ENCODE peak calls at places on chromosome 13, in seven cellular contexts. One of them, this sample, is unnamed.

GRCh38 chr13:93776936-93777335 is 550.3 kb downstream of the GPC6 start:
- DNase-seq in GM12891: no peak
- DNase-seq in ovary: no peak
- DNase-seq in prostate gland: no peak
- DNase-seq in transverse colon: no peak
- DNase-seq in K562: no peak
- DNase-seq in uterus: no peak
- DNase-seq in this sample: no peak

GRCh38 chr13:44759222-44759721 is 183.1 kb upstream of the TSC22D1 start:
- DNase-seq in prostate gland: peak
- DNase-seq in uterus: no peak
- DNase-seq in transverse colon: peak
- DNase-seq in K562: no peak
- DNase-seq in GM12891: no peak
- DNase-seq in ovary: no peak
- DNase-seq in this sample: no peak

GRCh38 chr13:24626449-24626848 is 53.8 kb upstream of the ATP12A start:
- DNase-seq in K562: no peak
- DNase-seq in uterus: no peak
- DNase-seq in ovary: no peak
- DNase-seq in GM12891: no peak
- DNase-seq in transverse colon: no peak
- DNase-seq in prostate gland: no peak
- DNase-seq in this sample: no peak

GRCh38 chr13:99876651-99877050 is 94.9 kb downstream of the ZIC5 start:
- DNase-seq in ovary: no peak
- DNase-seq in K562: no peak
- DNase-seq in transverse colon: no peak
- DNase-seq in GM12891: no peak
- DNase-seq in uterus: no peak
- DNase-seq in prostate gland: no peak
- DNase-seq in this sample: no peak

GRCh38 chr13:111898956-111899713 is 167.8 kb upstream of the SOX1 start:
- DNase-seq in uterus: no peak
- DNase-seq in GM12891: no peak
- DNase-seq in K562: no peak
- DNase-seq in ovary: no peak
- DNase-seq in transverse colon: no peak
- DNase-seq in prostate gland: no peak
- DNase-seq in this sample: no peak

GRCh38 chr13:112781881-112782361 is 92.1 kb downstream of the ATP11A start:
- DNase-seq in K562: no peak
- DNase-seq in prostate gland: no peak
- DNase-seq in ovary: peak
- DNase-seq in GM12891: no peak
- DNase-seq in transverse colon: no peak
- DNase-seq in uterus: peak
- DNase-seq in this sample: peak

GRCh38 chr13:100859861-100860260 is 185.3 kb upstream of the TMTC4 start:
- DNase-seq in K562: no peak
- DNase-seq in GM12891: no peak
- DNase-seq in uterus: no peak
- DNase-seq in ovary: no peak
- DNase-seq in prostate gland: no peak
- DNase-seq in transverse colon: no peak
- DNase-seq in this sample: no peak

GRCh38 chr13:95536629-95537241 is 15.8 kb upstream of the CLDN10 start:
- DNase-seq in prostate gland: no peak
- DNase-seq in ovary: no peak
- DNase-seq in uterus: no peak
- DNase-seq in K562: no peak
- DNase-seq in transverse colon: no peak
- DNase-seq in GM12891: no peak
- DNase-seq in this sample: no peak

GRCh38 chr13:95212962-95213850 is 88.0 kb downstream of the ABCC4 start:
- DNase-seq in ovary: no peak
- DNase-seq in transverse colon: no peak
- DNase-seq in GM12891: no peak
- DNase-seq in uterus: no peak
- DNase-seq in K562: no peak
- DNase-seq in prostate gland: peak
- DNase-seq in this sample: no peak

GRCh38 chr13:110127986-110128511 is 178.9 kb downstream of the COL4A1 start:
- DNase-seq in uterus: no peak
- DNase-seq in GM12891: no peak
- DNase-seq in K562: no peak
- DNase-seq in prostate gland: no peak
- DNase-seq in transverse colon: no peak
- DNase-seq in ovary: no peak
- DNase-seq in this sample: no peak

GRCh38 chr13:91172160-91172559 is 175.3 kb upstream of the MIR17HG start:
- DNase-seq in prostate gland: no peak
- DNase-seq in uterus: no peak
- DNase-seq in transverse colon: no peak
- DNase-seq in K562: no peak
- DNase-seq in ovary: no peak
- DNase-seq in GM12891: no peak
- DNase-seq in this sample: no peak

GRCh38 chr13:59746291-59746962 is 417.3 kb downstream of the DIAPH3 start:
- DNase-seq in GM12891: no peak
- DNase-seq in transverse colon: peak
- DNase-seq in uterus: no peak
- DNase-seq in prostate gland: no peak
- DNase-seq in K562: no peak
- DNase-seq in ovary: no peak
- DNase-seq in this sample: no peak

GRCh38 chr13:111897178-111897845 is 169.6 kb upstream of the SOX1 start:
- DNase-seq in GM12891: no peak
- DNase-seq in K562: no peak
- DNase-seq in ovary: no peak
- DNase-seq in prostate gland: no peak
- DNase-seq in uterus: no peak
- DNase-seq in transverse colon: no peak
- DNase-seq in this sample: no peak

GRCh38 chr13:81383441-81383840 is 1042.5 kb upstream of the SPRY2 start:
- DNase-seq in prostate gland: no peak
- DNase-seq in transverse colon: no peak
- DNase-seq in ovary: no peak
- DNase-seq in K562: no peak
- DNase-seq in uterus: no peak
- DNase-seq in GM12891: no peak
- DNase-seq in this sample: no peak

GRCh38 chr13:27219611-27220010 is 31.7 kb upstream of the RPL21 start:
- DNase-seq in GM12891: no peak
- DNase-seq in prostate gland: no peak
- DNase-seq in transverse colon: no peak
- DNase-seq in uterus: no peak
- DNase-seq in ovary: no peak
- DNase-seq in K562: no peak
- DNase-seq in this sample: no peak

GRCh38 chr13:96963786-96964475 is 30.3 kb downstream of the OXGR1 start:
- DNase-seq in ovary: no peak
- DNase-seq in K562: no peak
- DNase-seq in uterus: no peak
- DNase-seq in transverse colon: no peak
- DNase-seq in GM12891: no peak
- DNase-seq in prostate gland: no peak
- DNase-seq in this sample: no peak

GRCh38 chr13:38707433-38707832 is 20.6 kb downstream of the FREM2 start:
- DNase-seq in K562: no peak
- DNase-seq in prostate gland: no peak
- DNase-seq in GM12891: no peak
- DNase-seq in uterus: no peak
- DNase-seq in transverse colon: no peak
- DNase-seq in ovary: no peak
- DNase-seq in this sample: no peak

GRCh38 chr13:113758651-113759524 is at the start of gene TMEM255B:
- DNase-seq in prostate gland: peak
- DNase-seq in ovary: peak
- DNase-seq in GM12891: peak
- DNase-seq in K562: peak
- DNase-seq in transverse colon: peak
- DNase-seq in uterus: peak
- DNase-seq in this sample: peak

GRCh38 chr13:91139232-91139631 is 208.3 kb upstream of the MIR17HG start:
- DNase-seq in prostate gland: no peak
- DNase-seq in transverse colon: no peak
- DNase-seq in uterus: no peak
- DNase-seq in GM12891: no peak
- DNase-seq in ovary: no peak
- DNase-seq in K562: no peak
- DNase-seq in this sample: no peak

GRCh38 chr13:54928071-54928470 is 1899.5 kb downstream of the OLFM4 start:
- DNase-seq in ovary: no peak
- DNase-seq in GM12891: no peak
- DNase-seq in transverse colon: no peak
- DNase-seq in K562: no peak
- DNase-seq in prostate gland: no peak
- DNase-seq in uterus: no peak
- DNase-seq in this sample: no peak

GRCh38 chr13:103640617-103641016 is 574.4 kb upstream of the SLC10A2 start:
- DNase-seq in uterus: no peak
- DNase-seq in transverse colon: no peak
- DNase-seq in GM12891: no peak
- DNase-seq in K562: no peak
- DNase-seq in ovary: no peak
- DNase-seq in prostate gland: no peak
- DNase-seq in this sample: no peak

GRCh38 chr13:48478401-48478800 is 54.5 kb downstream of the RCBTB2 start:
- DNase-seq in prostate gland: no peak
- DNase-seq in uterus: no peak
- DNase-seq in K562: no peak
- DNase-seq in GM12891: no peak
- DNase-seq in ovary: no peak
- DNase-seq in transverse colon: no peak
- DNase-seq in this sample: no peak

GRCh38 chr13:42086582-42086981 is 38.1 kb downstream of the DGKH start:
- DNase-seq in uterus: no peak
- DNase-seq in K562: no peak
- DNase-seq in transverse colon: no peak
- DNase-seq in ovary: no peak
- DNase-seq in GM12891: no peak
- DNase-seq in prostate gland: no peak
- DNase-seq in this sample: no peak

GRCh38 chr13:49908637-49909036 is 27.5 kb downstream of the SPRYD7 start:
- DNase-seq in ovary: no peak
- DNase-seq in prostate gland: no peak
- DNase-seq in K562: no peak
- DNase-seq in transverse colon: no peak
- DNase-seq in uterus: no peak
- DNase-seq in GM12891: no peak
- DNase-seq in this sample: no peak

GRCh38 chr13:90477194-90477593 is 870.3 kb upstream of the MIR17HG start:
- DNase-seq in GM12891: no peak
- DNase-seq in ovary: no peak
- DNase-seq in transverse colon: no peak
- DNase-seq in uterus: no peak
- DNase-seq in prostate gland: no peak
- DNase-seq in K562: no peak
- DNase-seq in this sample: no peak

GRCh38 chr13:29847501-29847983 is 2.9 kb downstream of the UBL3 start:
- DNase-seq in K562: no peak
- DNase-seq in prostate gland: peak
- DNase-seq in ovary: no peak
- DNase-seq in GM12891: no peak
- DNase-seq in transverse colon: peak
- DNase-seq in uterus: peak
- DNase-seq in this sample: no peak
- TF ChIP-seq POLR2A in K562: no peak
- TF ChIP-seq POLR2A in prostate gland: peak
- TF ChIP-seq POLR2A in ovary: no peak
- TF ChIP-seq POLR2A in GM12891: no peak
- TF ChIP-seq POLR2A in transverse colon: no peak
- TF ChIP-seq POLR2A in uterus: no peak
- TF ChIP-seq POLR2A in this sample: no peak

GRCh38 chr13:40994581-40995230 is 24.4 kb downstream of the ELF1 start:
- DNase-seq in ovary: no peak
- DNase-seq in transverse colon: no peak
- DNase-seq in GM12891: no peak
- DNase-seq in uterus: no peak
- DNase-seq in prostate gland: no peak
- DNase-seq in K562: no peak
- DNase-seq in this sample: no peak
- TF ChIP-seq POLR2A in ovary: no peak
- TF ChIP-seq POLR2A in transverse colon: no peak
- TF ChIP-seq POLR2A in GM12891: peak
- TF ChIP-seq POLR2A in uterus: no peak
- TF ChIP-seq POLR2A in prostate gland: no peak
- TF ChIP-seq POLR2A in K562: no peak
- TF ChIP-seq POLR2A in this sample: no peak

DNA sequence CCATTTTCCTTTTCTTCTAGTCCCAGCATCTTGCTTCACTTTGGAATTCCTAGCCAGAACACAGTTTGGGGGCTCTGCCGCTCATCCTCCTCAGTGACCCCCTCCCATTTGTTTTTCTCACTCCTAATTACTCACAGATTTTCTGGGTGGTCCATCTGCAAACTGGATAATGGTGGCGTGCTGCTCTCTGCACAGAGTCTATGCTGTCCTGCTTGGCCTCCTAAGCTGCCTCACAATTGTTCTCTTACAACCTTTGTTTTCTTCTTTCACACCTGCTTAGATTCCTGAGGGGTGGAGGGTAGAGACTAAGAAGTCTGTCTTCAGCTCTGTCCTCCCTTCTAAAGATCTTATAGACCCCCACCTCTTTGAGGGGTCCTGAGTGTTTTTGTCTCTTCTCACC is 80.7 kb downstream of the SHISA2 start:
- DNase-seq in GM12891: no peak
- DNase-seq in K562: no peak
- DNase-seq in prostate gland: no peak
- DNase-seq in ovary: no peak
- DNase-seq in uterus: no peak
- DNase-seq in transverse colon: no peak
- DNase-seq in this sample: no peak
- TF ChIP-seq POLR2A in GM12891: no peak
- TF ChIP-seq POLR2A in K562: no peak
- TF ChIP-seq POLR2A in prostate gland: no peak
- TF ChIP-seq POLR2A in ovary: no peak
- TF ChIP-seq POLR2A in uterus: no peak
- TF ChIP-seq POLR2A in transverse colon: no peak
- TF ChIP-seq POLR2A in this sample: no peak

GRCh38 chr13:45830121-45830520 is 21.4 kb downstream of the SIAH3 start:
- DNase-seq in transverse colon: no peak
- DNase-seq in uterus: no peak
- DNase-seq in ovary: no peak
- DNase-seq in K562: no peak
- DNase-seq in prostate gland: no peak
- DNase-seq in GM12891: no peak
- DNase-seq in this sample: no peak

GRCh38 chr13:45825124-45825650 is 26.4 kb downstream of the SIAH3 start:
- DNase-seq in K562: no peak
- DNase-seq in transverse colon: no peak
- DNase-seq in ovary: no peak
- DNase-seq in GM12891: no peak
- DNase-seq in uterus: no peak
- DNase-seq in prostate gland: no peak
- DNase-seq in this sample: no peak

GRCh38 chr13:45827318-45827717 is 24.2 kb downstream of the SIAH3 start:
- DNase-seq in transverse colon: no peak
- DNase-seq in GM12891: no peak
- DNase-seq in prostate gland: no peak
- DNase-seq in uterus: no peak
- DNase-seq in K562: no peak
- DNase-seq in ovary: no peak
- DNase-seq in this sample: no peak

GRCh38 chr13:45826741-45827140 is 24.8 kb downstream of the SIAH3 start:
- DNase-seq in transverse colon: no peak
- DNase-seq in K562: no peak
- DNase-seq in uterus: no peak
- DNase-seq in ovary: no peak
- DNase-seq in GM12891: no peak
- DNase-seq in prostate gland: no peak
- DNase-seq in this sample: no peak

GRCh38 chr13:45828253-45828968 is 23.1 kb downstream of the SIAH3 start:
- DNase-seq in ovary: no peak
- DNase-seq in K562: no peak
- DNase-seq in uterus: no peak
- DNase-seq in GM12891: no peak
- DNase-seq in transverse colon: no peak
- DNase-seq in prostate gland: no peak
- DNase-seq in this sample: no peak
- TF ChIP-seq POLR2A in ovary: no peak
- TF ChIP-seq POLR2A in K562: no peak
- TF ChIP-seq POLR2A in uterus: no peak
- TF ChIP-seq POLR2A in GM12891: no peak
- TF ChIP-seq POLR2A in transverse colon: no peak
- TF ChIP-seq POLR2A in prostate gland: no peak
- TF ChIP-seq POLR2A in this sample: no peak